ENCODE peak calls at places on chromosomes 3 and 15, in five cellular contexts. N is HCT116, B is cardiac muscle cell, Q is upper lobe of left lung, J is hepatocyte. W is an unnamed sample. For H3K4me1, the result is how much of the 10 kb centered on the place peaks cover.

GRCh38 chr3:141782386-141782932 is 19.3 kb downstream of the GRK7 start:
- DNase-seq in N (peak), B (no peak), Q (no peak), J (no peak), W (no peak)

GRCh38 chr3:6262035-6262434 is 598.9 kb upstream of the GRM7 start:
- DNase-seq in N (no peak), B (no peak), Q (no peak), J (no peak), W (no peak)

GRCh38 chr15:29089731-29090616 is 179.6 kb downstream of the NSMCE3 start:
- DNase-seq in N (no peak), B (no peak), Q (no peak), J (no peak), W (no peak)

GRCh38 chr3:12574131-12574530 is 17.2 kb downstream of the MKRN2 start:
- DNase-seq in N (no peak), B (no peak), Q (no peak), J (no peak), W (no peak)

GRCh38 chr3:102136183-102136582 is 286.9 kb downstream of the NFKBIZ start:
- DNase-seq in N (no peak), B (no peak), Q (no peak), J (no peak), W (no peak)

GRCh38 chr3:169628567-169628966 is 34.9 kb downstream of the MECOM start:
- DNase-seq in N (no peak), B (no peak), Q (no peak), J (peak), W (no peak)

GRCh38 chr3:120428904-120429303 is 21.9 kb downstream of the FSTL1 start:
- DNase-seq in N (no peak), B (no peak), Q (no peak), J (no peak), W (no peak)

GRCh38 chr3:123272547-123272946 is 70.8 kb downstream of the SEC22A start:
- DNase-seq in N (no peak), B (no peak), Q (no peak), J (no peak), W (no peak)

GRCh38 chr3:141546586-141546985 is 59.8 kb downstream of the RASA2 start:
- DNase-seq in N (no peak), B (no peak), Q (no peak), J (no peak), W (no peak)

GRCh38 chr3:24156466-24156865 is 211.4 kb downstream of the NR1D2 start:
- DNase-seq in N (peak), B (no peak), Q (no peak), J (no peak), W (no peak)

GRCh38 chr3:55524565-55525244 is 37.6 kb upstream of the WNT5A start:
- DNase-seq in N (no peak), B (no peak), Q (no peak), J (no peak), W (no peak)

GRCh38 chr3:177108648-177109047 is 88.6 kb downstream of the TBL1XR1 start:
- DNase-seq in N (no peak), B (no peak), Q (no peak), J (no peak), W (no peak)

GRCh38 chr15:92018535-92019239 is 165.2 kb downstream of the SLCO3A1 start:
- DNase-seq in N (no peak), B (no peak), Q (no peak), J (no peak), W (no peak)

GRCh38 chr3:128464188-128464587 is 2.5 kb downstream of the DNAJB8 start:
- DNase-seq in N (no peak), B (no peak), Q (no peak), J (no peak), W (no peak)

GRCh38 chr15:99333981-99334380 is 82.7 kb downstream of the LRRC28 start:
- DNase-seq in N (no peak), B (no peak), Q (no peak), J (no peak), W (no peak)

GRCh38 chr3:184186184-184186901 is at the start of gene ABCF3:
- DNase-seq in N (no peak), B (no peak), Q (peak), J (no peak), W (no peak)

GRCh38 chr3:107676469-107677309 is 153.9 kb downstream of the BBX start:
- DNase-seq in N (peak), B (peak), Q (no peak), J (peak), W (no peak)

GRCh38 chr15:82178061-82178460 is 84.5 kb downstream of the EFL1 start:
- DNase-seq in N (no peak), B (no peak), Q (no peak), J (no peak), W (no peak)
- H3K4me3 ChIP-seq in N (no peak), B (no peak), Q (no peak), J (no peak), W (no peak)

GRCh38 chr15:97525809-97526208 is 434.7 kb upstream of the ARRDC4 start:
- DNase-seq in N (no peak), B (no peak), Q (no peak), J (no peak), W (no peak)

GRCh38 chr15:97521894-97522293 is 438.6 kb upstream of the ARRDC4 start:
- DNase-seq in N (no peak), B (peak), Q (peak), J (no peak), W (peak)

GRCh38 chr15:97520689-97521088 is 439.8 kb upstream of the ARRDC4 start:
- DNase-seq in N (no peak), B (no peak), Q (no peak), J (no peak), W (no peak)

GRCh38 chr15:97521390-97521789 is 439.1 kb upstream of the ARRDC4 start:
- DNase-seq in N (no peak), B (no peak), Q (no peak), J (no peak), W (no peak)

DNA sequence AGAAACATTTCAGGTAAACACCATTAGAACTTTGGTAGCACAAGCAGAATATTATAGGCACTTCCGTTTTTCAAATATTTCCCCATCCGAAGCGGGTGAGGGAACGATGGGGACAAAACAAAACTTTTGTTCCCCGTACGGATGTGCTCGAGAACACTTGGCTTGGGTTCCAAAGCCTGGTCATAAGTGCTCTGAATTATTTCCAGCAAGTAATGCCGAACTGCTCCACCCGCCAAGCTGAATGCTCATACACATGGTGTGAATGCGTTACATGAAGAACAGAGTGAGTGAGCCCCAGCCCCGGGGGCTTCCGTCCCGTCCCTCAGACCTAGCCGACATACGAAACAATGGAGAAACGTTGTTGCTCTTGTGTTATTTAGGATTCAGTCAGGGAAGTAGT is 438.1 kb upstream of the ARRDC4 start:
- DNase-seq in N (no peak), B (no peak), Q (peak), J (no peak), W (no peak)
- H3K27ac ChIP-seq in N (no peak), B (no peak), Q (no peak), J (no peak), W (no peak)

GRCh38 chr15:39432007-39432406 is 148.9 kb upstream of the THBS1 start:
- DNase-seq in N (no peak), B (no peak), Q (no peak), J (no peak), W (no peak)

GRCh38 chr15:39431371-39431770 is 149.5 kb upstream of the THBS1 start:
- DNase-seq in N (no peak), B (no peak), Q (no peak), J (no peak), W (no peak)

GRCh38 chr15:39427705-39428104 is 153.2 kb upstream of the THBS1 start:
- DNase-seq in N (no peak), B (peak), Q (no peak), J (no peak), W (no peak)

GRCh38 chr15:39430389-39430788 is 150.5 kb upstream of the THBS1 start:
- DNase-seq in N (no peak), B (no peak), Q (no peak), J (no peak), W (peak)

DNA sequence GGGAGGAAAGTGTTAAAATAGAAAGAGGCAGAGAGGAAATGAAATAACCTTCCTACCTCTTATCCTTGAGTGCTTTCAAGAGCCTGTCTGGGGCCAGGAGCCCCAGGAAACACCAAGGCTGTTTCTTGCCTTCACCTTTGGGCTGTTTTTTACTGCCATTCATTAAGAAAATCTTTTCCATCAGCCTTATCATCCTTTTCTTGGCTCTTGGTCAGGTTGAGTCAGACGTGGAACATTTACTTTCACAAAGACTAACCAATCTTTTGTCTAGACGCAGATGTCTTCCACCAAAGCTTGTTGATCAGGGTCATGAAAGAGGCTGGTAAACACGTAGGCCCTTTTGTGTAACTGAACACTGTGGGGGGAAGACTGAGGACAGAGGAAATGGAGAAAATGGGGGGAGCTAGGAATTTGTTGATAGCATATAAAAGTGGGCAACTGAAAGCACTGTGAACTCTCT is 151.0 kb upstream of the THBS1 start:
- DNase-seq in N (no peak), B (peak), Q (no peak), J (peak), W (no peak)
- H3K4me1 ChIP-seq in N (under half), B (under half), Q (half or more), J (under half), W (under half)

DNA sequence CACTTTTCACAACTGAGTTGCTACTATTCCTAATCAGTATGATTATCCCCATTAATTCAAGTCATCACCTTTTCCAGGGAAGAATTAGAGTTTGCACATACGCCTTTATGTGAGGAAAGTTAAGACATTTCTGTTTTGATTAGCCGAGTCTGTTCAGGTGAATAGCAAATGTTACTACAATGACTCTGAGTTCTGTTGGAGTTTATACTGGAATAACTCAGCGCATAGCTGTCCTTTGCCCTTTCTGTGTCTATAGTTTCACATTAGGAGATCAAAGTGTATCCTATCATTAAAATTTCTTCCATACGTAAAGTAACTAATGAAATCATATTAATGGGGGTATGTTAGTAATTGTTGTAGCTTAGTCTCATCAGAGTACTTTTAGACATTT is 4.9 kb downstream of the RAB8B start:
- DNase-seq in N (no peak), B (no peak), Q (no peak), J (no peak), W (no peak)
- H3K4me3 ChIP-seq in N (no peak), B (no peak), Q (no peak), J (no peak), W (no peak)

DNA sequence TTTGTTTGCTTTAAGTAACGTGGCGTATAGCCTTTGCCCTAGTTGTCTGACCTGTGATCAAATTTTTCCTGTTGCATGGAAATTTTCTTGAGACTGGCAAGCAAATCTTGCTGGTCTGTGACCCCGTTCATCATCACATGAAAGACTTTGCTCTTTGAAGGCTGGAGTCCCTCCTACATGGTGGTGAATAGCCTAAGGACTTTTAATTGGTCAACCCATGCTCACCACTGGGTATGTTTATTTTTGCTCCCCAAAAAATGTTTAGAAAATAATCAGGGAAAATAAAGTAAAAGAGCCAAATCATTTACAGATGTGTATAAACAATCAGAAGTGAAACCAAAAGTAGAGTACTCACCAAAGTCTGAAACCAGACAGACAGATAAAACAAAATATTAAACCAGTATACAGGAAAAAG is 1075.3 kb upstream of the ALCAM start:
- DNase-seq in N (no peak), B (no peak), Q (no peak), J (no peak), W (no peak)
- H3K27ac ChIP-seq in N (no peak), B (peak), Q (no peak), J (no peak), W (no peak)

GRCh38 chr3:151686257-151686656 is 47.5 kb upstream of the AADACL2 start:
- DNase-seq in N (no peak), B (no peak), Q (no peak), J (no peak), W (peak)
- H3K4me1 ChIP-seq in N (under half), B (under half), Q (under half), J (under half), W (under half)

GRCh38 chr15:31482122-31482922 is 155.7 kb downstream of the KLF13 start:
- DNase-seq in N (no peak), B (no peak), Q (peak), J (no peak), W (no peak)
- H3K4me3 ChIP-seq in N (no peak), B (no peak), Q (peak), J (no peak), W (no peak)